ENCODE peak calls at places on chromosomes 2 and 18, in ten cellular contexts. One of them, this sample, is unnamed.

GRCh38 chr2:239360008-239360407 is 40.8 kb downstream of the HDAC4 start:
- DNase-seq in ecto neural progenitor cell: no peak
- DNase-seq in activated naive CD4-positive, alpha-beta T cell: no peak
- DNase-seq in SK-MEL-5: no peak
- DNase-seq in HFF-Myc: no peak
- DNase-seq in tibial artery: no peak
- DNase-seq in effector memory CD8-positive, alpha-beta T cell: no peak
- DNase-seq in SW480: no peak
- DNase-seq in skeletal muscle cell: no peak
- DNase-seq in H54: no peak
- DNase-seq in this sample: peak; percentile 34

GRCh38 chr18:6437937-6438818 is 23.5 kb upstream of the L3MBTL4 start:
- DNase-seq in ecto neural progenitor cell: no peak
- DNase-seq in activated naive CD4-positive, alpha-beta T cell: no peak
- DNase-seq in SK-MEL-5: no peak
- DNase-seq in HFF-Myc: no peak
- DNase-seq in tibial artery: no peak
- DNase-seq in effector memory CD8-positive, alpha-beta T cell: no peak
- DNase-seq in SW480: no peak
- DNase-seq in skeletal muscle cell: no peak
- DNase-seq in H54: no peak
- DNase-seq in this sample: no peak

GRCh38 chr2:11017921-11018320 is 106.2 kb downstream of the KCNF1 start:
- DNase-seq in ecto neural progenitor cell: peak; percentile 19
- DNase-seq in activated naive CD4-positive, alpha-beta T cell: no peak
- DNase-seq in SK-MEL-5: no peak
- DNase-seq in HFF-Myc: no peak
- DNase-seq in tibial artery: no peak
- DNase-seq in effector memory CD8-positive, alpha-beta T cell: no peak
- DNase-seq in SW480: no peak
- DNase-seq in skeletal muscle cell: no peak
- DNase-seq in H54: no peak
- DNase-seq in this sample: peak; percentile 5

GRCh38 chr2:237864030-237864931 is 4.9 kb downstream of the RAMP1 start:
- DNase-seq in ecto neural progenitor cell: no peak
- DNase-seq in activated naive CD4-positive, alpha-beta T cell: no peak
- DNase-seq in SK-MEL-5: no peak
- DNase-seq in HFF-Myc: no peak
- DNase-seq in tibial artery: peak; percentile 70
- DNase-seq in effector memory CD8-positive, alpha-beta T cell: no peak
- DNase-seq in SW480: no peak
- DNase-seq in skeletal muscle cell: no peak
- DNase-seq in H54: no peak
- DNase-seq in this sample: peak; percentile 51

GRCh38 chr2:240888130-240888889 is 7.6 kb downstream of the MAB21L4 start:
- DNase-seq in ecto neural progenitor cell: no peak
- DNase-seq in activated naive CD4-positive, alpha-beta T cell: no peak
- DNase-seq in SK-MEL-5: no peak
- DNase-seq in HFF-Myc: no peak
- DNase-seq in tibial artery: no peak
- DNase-seq in effector memory CD8-positive, alpha-beta T cell: no peak
- DNase-seq in SW480: no peak
- DNase-seq in skeletal muscle cell: no peak
- DNase-seq in H54: no peak
- DNase-seq in this sample: no peak

GRCh38 chr2:53697686-53698085 is 69.9 kb upstream of the CHAC2 start:
- DNase-seq in ecto neural progenitor cell: no peak
- DNase-seq in activated naive CD4-positive, alpha-beta T cell: no peak
- DNase-seq in SK-MEL-5: no peak
- DNase-seq in HFF-Myc: no peak
- DNase-seq in tibial artery: no peak
- DNase-seq in effector memory CD8-positive, alpha-beta T cell: no peak
- DNase-seq in SW480: no peak
- DNase-seq in skeletal muscle cell: no peak
- DNase-seq in H54: no peak
- DNase-seq in this sample: no peak

GRCh38 chr18:79950440-79951341 is 762 bp downstream of the SLC66A2 start:
- DNase-seq in ecto neural progenitor cell: peak; percentile 59
- DNase-seq in activated naive CD4-positive, alpha-beta T cell: no peak
- DNase-seq in SK-MEL-5: peak; percentile 4
- DNase-seq in HFF-Myc: no peak
- DNase-seq in tibial artery: peak; percentile 67
- DNase-seq in effector memory CD8-positive, alpha-beta T cell: no peak
- DNase-seq in SW480: peak; percentile 28
- DNase-seq in skeletal muscle cell: no peak
- DNase-seq in H54: no peak
- DNase-seq in this sample: no peak

GRCh38 chr2:190766581-190766980 is 114.0 kb upstream of the GLS start:
- DNase-seq in ecto neural progenitor cell: no peak
- DNase-seq in activated naive CD4-positive, alpha-beta T cell: no peak
- DNase-seq in SK-MEL-5: no peak
- DNase-seq in HFF-Myc: no peak
- DNase-seq in tibial artery: no peak
- DNase-seq in effector memory CD8-positive, alpha-beta T cell: no peak
- DNase-seq in SW480: no peak
- DNase-seq in skeletal muscle cell: no peak
- DNase-seq in H54: no peak
- DNase-seq in this sample: no peak

GRCh38 chr2:156982615-156983014 is 274.9 kb upstream of the GALNT5 start:
- DNase-seq in ecto neural progenitor cell: no peak
- DNase-seq in activated naive CD4-positive, alpha-beta T cell: no peak
- DNase-seq in SK-MEL-5: no peak
- DNase-seq in HFF-Myc: no peak
- DNase-seq in tibial artery: no peak
- DNase-seq in effector memory CD8-positive, alpha-beta T cell: no peak
- DNase-seq in SW480: no peak
- DNase-seq in skeletal muscle cell: no peak
- DNase-seq in H54: no peak
- DNase-seq in this sample: no peak

GRCh38 chr2:208648368-208648767 is 241.8 kb downstream of the PTH2R start:
- DNase-seq in ecto neural progenitor cell: no peak
- DNase-seq in activated naive CD4-positive, alpha-beta T cell: no peak
- DNase-seq in SK-MEL-5: no peak
- DNase-seq in HFF-Myc: no peak
- DNase-seq in tibial artery: no peak
- DNase-seq in effector memory CD8-positive, alpha-beta T cell: no peak
- DNase-seq in SW480: no peak
- DNase-seq in skeletal muscle cell: no peak
- DNase-seq in H54: no peak
- DNase-seq in this sample: no peak

GRCh38 chr18:26909599-26910290 is 44.2 kb upstream of the AQP4 start:
- DNase-seq in ecto neural progenitor cell: no peak
- DNase-seq in activated naive CD4-positive, alpha-beta T cell: no peak
- DNase-seq in SK-MEL-5: no peak
- DNase-seq in HFF-Myc: no peak
- DNase-seq in tibial artery: no peak
- DNase-seq in effector memory CD8-positive, alpha-beta T cell: no peak
- DNase-seq in SW480: peak; percentile 2
- DNase-seq in skeletal muscle cell: no peak
- DNase-seq in H54: no peak
- DNase-seq in this sample: no peak

GRCh38 chr2:79669714-79670113 is 156.9 kb downstream of the CTNNA2 start:
- DNase-seq in ecto neural progenitor cell: peak; percentile 49
- DNase-seq in activated naive CD4-positive, alpha-beta T cell: no peak
- DNase-seq in SK-MEL-5: no peak
- DNase-seq in HFF-Myc: no peak
- DNase-seq in tibial artery: no peak
- DNase-seq in effector memory CD8-positive, alpha-beta T cell: no peak
- DNase-seq in SW480: no peak
- DNase-seq in skeletal muscle cell: no peak
- DNase-seq in H54: no peak
- DNase-seq in this sample: no peak

GRCh38 chr2:157345647-157346389 is 20.2 kb upstream of the ERMN start:
- DNase-seq in ecto neural progenitor cell: no peak
- DNase-seq in activated naive CD4-positive, alpha-beta T cell: no peak
- DNase-seq in SK-MEL-5: no peak
- DNase-seq in HFF-Myc: no peak
- DNase-seq in tibial artery: no peak
- DNase-seq in effector memory CD8-positive, alpha-beta T cell: no peak
- DNase-seq in SW480: no peak
- DNase-seq in skeletal muscle cell: no peak
- DNase-seq in H54: no peak
- DNase-seq in this sample: no peak

GRCh38 chr2:191020742-191021381 is 6.9 kb upstream of the STAT1 start:
- DNase-seq in ecto neural progenitor cell: no peak
- DNase-seq in activated naive CD4-positive, alpha-beta T cell: no peak
- DNase-seq in SK-MEL-5: peak; percentile 35
- DNase-seq in HFF-Myc: no peak
- DNase-seq in tibial artery: peak; percentile 66
- DNase-seq in effector memory CD8-positive, alpha-beta T cell: peak; percentile 24
- DNase-seq in SW480: peak; percentile 56
- DNase-seq in skeletal muscle cell: peak; percentile 77
- DNase-seq in H54: no peak
- DNase-seq in this sample: peak; percentile 79

GRCh38 chr2:45024600-45025291 is 15.5 kb upstream of the SIX2 start:
- DNase-seq in ecto neural progenitor cell: no peak
- DNase-seq in activated naive CD4-positive, alpha-beta T cell: no peak
- DNase-seq in SK-MEL-5: peak; percentile 58
- DNase-seq in HFF-Myc: peak; percentile 70
- DNase-seq in tibial artery: peak; percentile 90
- DNase-seq in effector memory CD8-positive, alpha-beta T cell: no peak
- DNase-seq in SW480: no peak
- DNase-seq in skeletal muscle cell: peak; percentile 50
- DNase-seq in H54: peak; percentile 89
- DNase-seq in this sample: peak; percentile 73

GRCh38 chr2:203018181-203018580 is 3.5 kb downstream of the NBEAL1 start:
- DNase-seq in ecto neural progenitor cell: no peak
- DNase-seq in activated naive CD4-positive, alpha-beta T cell: no peak
- DNase-seq in SK-MEL-5: no peak
- DNase-seq in HFF-Myc: no peak
- DNase-seq in tibial artery: no peak
- DNase-seq in effector memory CD8-positive, alpha-beta T cell: no peak
- DNase-seq in SW480: no peak
- DNase-seq in skeletal muscle cell: no peak
- DNase-seq in H54: no peak
- DNase-seq in this sample: no peak

GRCh38 chr2:213122730-213123129 is 28.7 kb downstream of the IKZF2 start:
- DNase-seq in ecto neural progenitor cell: no peak
- DNase-seq in activated naive CD4-positive, alpha-beta T cell: no peak
- DNase-seq in SK-MEL-5: no peak
- DNase-seq in HFF-Myc: no peak
- DNase-seq in tibial artery: no peak
- DNase-seq in effector memory CD8-positive, alpha-beta T cell: no peak
- DNase-seq in SW480: no peak
- DNase-seq in skeletal muscle cell: no peak
- DNase-seq in H54: no peak
- DNase-seq in this sample: no peak

GRCh38 chr2:317501-318424 is 29.9 kb upstream of the ALKAL2 start:
- DNase-seq in ecto neural progenitor cell: peak; percentile 79
- DNase-seq in activated naive CD4-positive, alpha-beta T cell: no peak
- DNase-seq in SK-MEL-5: no peak
- DNase-seq in HFF-Myc: peak; percentile 1
- DNase-seq in tibial artery: no peak
- DNase-seq in effector memory CD8-positive, alpha-beta T cell: no peak
- DNase-seq in SW480: peak; percentile 38
- DNase-seq in skeletal muscle cell: peak; percentile 36
- DNase-seq in H54: peak; percentile 34
- DNase-seq in this sample: no peak

GRCh38 chr2:169091761-169092523 is 22.6 kb downstream of the DHRS9 start:
- DNase-seq in ecto neural progenitor cell: no peak
- DNase-seq in activated naive CD4-positive, alpha-beta T cell: no peak
- DNase-seq in SK-MEL-5: no peak
- DNase-seq in HFF-Myc: no peak
- DNase-seq in tibial artery: no peak
- DNase-seq in effector memory CD8-positive, alpha-beta T cell: no peak
- DNase-seq in SW480: no peak
- DNase-seq in skeletal muscle cell: peak; percentile 88
- DNase-seq in H54: no peak
- DNase-seq in this sample: no peak

GRCh38 chr2:64730551-64731305 is 77.0 kb upstream of the SERTAD2 start:
- DNase-seq in ecto neural progenitor cell: peak; percentile 54
- DNase-seq in activated naive CD4-positive, alpha-beta T cell: no peak
- DNase-seq in SK-MEL-5: peak; percentile 69
- DNase-seq in HFF-Myc: peak; percentile 70
- DNase-seq in tibial artery: peak; percentile 85
- DNase-seq in effector memory CD8-positive, alpha-beta T cell: no peak
- DNase-seq in SW480: peak; percentile 57
- DNase-seq in skeletal muscle cell: no peak
- DNase-seq in H54: peak; percentile 18
- DNase-seq in this sample: peak; percentile 82

GRCh38 chr2:28543316-28544068 is 47.6 kb downstream of the PLB1 start:
- DNase-seq in ecto neural progenitor cell: no peak
- DNase-seq in activated naive CD4-positive, alpha-beta T cell: no peak
- DNase-seq in SK-MEL-5: no peak
- DNase-seq in HFF-Myc: no peak
- DNase-seq in tibial artery: no peak
- DNase-seq in effector memory CD8-positive, alpha-beta T cell: no peak
- DNase-seq in SW480: no peak
- DNase-seq in skeletal muscle cell: peak; percentile 49
- DNase-seq in H54: no peak
- DNase-seq in this sample: no peak

GRCh38 chr18:48662021-48662661 is 123.3 kb downstream of the CTIF start:
- DNase-seq in ecto neural progenitor cell: no peak
- DNase-seq in activated naive CD4-positive, alpha-beta T cell: no peak
- DNase-seq in SK-MEL-5: no peak
- DNase-seq in HFF-Myc: no peak
- DNase-seq in tibial artery: peak; percentile 67
- DNase-seq in effector memory CD8-positive, alpha-beta T cell: no peak
- DNase-seq in SW480: peak; percentile 22
- DNase-seq in skeletal muscle cell: no peak
- DNase-seq in H54: no peak
- DNase-seq in this sample: no peak

GRCh38 chr2:3204031-3204430 is 173.6 kb downstream of the EIPR1 start:
- DNase-seq in ecto neural progenitor cell: no peak
- DNase-seq in activated naive CD4-positive, alpha-beta T cell: no peak
- DNase-seq in SK-MEL-5: no peak
- DNase-seq in HFF-Myc: no peak
- DNase-seq in tibial artery: no peak
- DNase-seq in effector memory CD8-positive, alpha-beta T cell: no peak
- DNase-seq in SW480: no peak
- DNase-seq in skeletal muscle cell: no peak
- DNase-seq in H54: no peak
- DNase-seq in this sample: no peak

GRCh38 chr2:156622491-156622890 is 186.3 kb downstream of the GPD2 start:
- DNase-seq in ecto neural progenitor cell: no peak
- DNase-seq in activated naive CD4-positive, alpha-beta T cell: no peak
- DNase-seq in SK-MEL-5: no peak
- DNase-seq in HFF-Myc: no peak
- DNase-seq in tibial artery: no peak
- DNase-seq in effector memory CD8-positive, alpha-beta T cell: no peak
- DNase-seq in SW480: no peak
- DNase-seq in skeletal muscle cell: no peak
- DNase-seq in H54: no peak
- DNase-seq in this sample: no peak

This sample was measured in right atrium auricular region.